ENCODE peak calls at places on chromosomes 2 and 18, in four cellular contexts. Y is IMR-90, U is epithelial cell of proximal tubule, A is heart right ventricle. O is an unnamed sample.
A peak's percentile ranks its signal among the peaks of the same experiment; 100 is the strongest.

GRCh38 chr2:182593394-182593707 is 122.7 kb upstream of the DNAJC10 start:
- DNase-seq in Y (peak; percentile 90), U (no peak), A (no peak), O (peak; percentile 81)

GRCh38 chr18:10536270-10536669 is 10.4 kb downstream of the NAPG start:
- DNase-seq in Y (peak; percentile 44), U (no peak), A (no peak), O (peak; percentile 54)

GRCh38 chr2:48723125-48723524 is 32.4 kb downstream of the LHCGR start:
- DNase-seq in Y (peak; percentile 94), U (peak; percentile 41), A (no peak), O (peak; percentile 60)

GRCh38 chr2:96267159-96267971 is 1.3 kb downstream of the CIAO1 start:
- DNase-seq in Y (peak; percentile 37), U (no peak), A (no peak), O (peak; percentile 64)

GRCh38 chr2:171709011-171709685 is 21.9 kb downstream of the DYNC1I2 start:
- DNase-seq in Y (no peak), U (no peak), A (no peak), O (no peak)

GRCh38 chr2:201116959-201117734 is 1.2 kb downstream of the CFLAR start:
- DNase-seq in Y (peak; percentile 86), U (no peak), A (no peak), O (peak; percentile 86)

GRCh38 chr2:121004950-121005349 is 269.3 kb downstream of the GLI2 start:
- DNase-seq in Y (no peak), U (no peak), A (no peak), O (no peak)

GRCh38 chr2:99471635-99472326 is 18.0 kb downstream of the REV1 start:
- DNase-seq in Y (no peak), U (no peak), A (no peak), O (no peak)

GRCh38 chr2:231680284-231680991 is 27.9 kb upstream of the PTMA start:
- DNase-seq in Y (no peak), U (no peak), A (no peak), O (peak; percentile 34)

GRCh38 chr18:9612989-9613388 is 1.4 kb downstream of the PPP4R1 start:
- DNase-seq in Y (no peak), U (no peak), A (no peak), O (peak; percentile 19)

GRCh38 chr2:32683520-32684086 is 55.8 kb downstream of the TTC27 start:
- DNase-seq in Y (peak; percentile 11), U (no peak), A (no peak), O (no peak)

GRCh38 chr2:8704906-8705305 is 23.1 kb downstream of the ID2 start:
- DNase-seq in Y (peak; percentile 28), U (no peak), A (no peak), O (no peak)

GRCh38 chr2:171522804-171523338 is 597 bp downstream of the CYBRD1 start:
- DNase-seq in Y (no peak), U (no peak), A (peak; percentile 50), O (peak; percentile 52)

GRCh38 chr18:49520661-49521145 is 33.7 kb upstream of the C18orf32 start:
- DNase-seq in Y (peak; percentile 11), U (no peak), A (no peak), O (peak; percentile 38)

GRCh38 chr2:122384768-122385333 is 629.4 kb downstream of the TSN start:
- DNase-seq in Y (no peak), U (no peak), A (no peak), O (no peak)

GRCh38 chr2:104852161-104852689 is 1.7 kb upstream of the POU3F3 start:
- DNase-seq in Y (no peak), U (no peak), A (peak; percentile 17), O (no peak)

GRCh38 chr2:138090330-138090729 is 126.1 kb downstream of the HNMT start:
- DNase-seq in Y (peak; percentile 58), U (no peak), A (no peak), O (peak; percentile 52)

GRCh38 chr2:45691152-45691551 is 39.7 kb downstream of the PRKCE start:
- DNase-seq in Y (no peak), U (no peak), A (no peak), O (no peak)

GRCh38 chr2:205047273-205047839 is 502.1 kb downstream of the PARD3B start:
- DNase-seq in Y (no peak), U (no peak), A (no peak), O (no peak)

GRCh38 chr18:77992057-77992456 is 742.4 kb downstream of the GALR1 start:
- DNase-seq in Y (no peak), U (no peak), A (no peak), O (no peak)

GRCh38 chr18:50724631-50725235 is 95.1 kb downstream of the MRO start:
- DNase-seq in Y (no peak), U (no peak), A (peak; percentile 27), O (no peak)

GRCh38 chr2:124025349-124025720 is 248 bp downstream of the CNTNAP5 start:
- DNase-seq in Y (no peak), U (no peak), A (no peak), O (no peak)

GRCh38 chr2:158321264-158321663 is 135.3 kb downstream of the CCDC148 start:
- DNase-seq in Y (peak; percentile 45), U (peak; percentile 33), A (no peak), O (peak; percentile 58)

GRCh38 chr18:63178526-63178880 is 141.1 kb downstream of the BCL2 start:
- DNase-seq in Y (no peak), U (no peak), A (peak; percentile 73), O (no peak)

GRCh38 chr2:117058366-117058765 is 756.1 kb upstream of the DDX18 start:
- DNase-seq in Y (no peak), U (no peak), A (no peak), O (no peak)

GRCh38 chr18:13175266-13175665 is 43.3 kb upstream of the LDLRAD4 start:
- DNase-seq in Y (no peak), U (no peak), A (no peak), O (no peak)

GRCh38 chr2:24877646-24878045 is 42.4 kb downstream of the ADCY3 start:
- DNase-seq in Y (no peak), U (no peak), A (no peak), O (peak; percentile 7)

GRCh38 chr2:133342960-133343359 is 225.3 kb downstream of the NCKAP5 start:
- DNase-seq in Y (no peak), U (no peak), A (no peak), O (no peak)

GRCh38 chr2:27730980-27731691 is 40.4 kb upstream of the MRPL33 start:
- DNase-seq in Y (no peak), U (no peak), A (no peak), O (no peak)

GRCh38 chr2:46145840-46146239 is 151.4 kb upstream of the EPAS1 start:
- DNase-seq in Y (no peak), U (no peak), A (no peak), O (no peak)

GRCh38 chr18:13247506-13247905 is 28.9 kb downstream of the LDLRAD4 start:
- DNase-seq in Y (no peak), U (no peak), A (no peak), O (no peak)

O was measured in ELR.